ENCODE peak calls at places on chromosomes 11 and 22, in eight cellular contexts. U is DND-41; O is pancreas; D is mammary epithelial cell; N is ovary; Q is CD8-positive, alpha-beta memory T cell; L is psoas muscle; Z is GM23248. I is an unnamed sample. For H3K4me1, the result is how much of the 10 kb centered on the place peaks cover.

GRCh38 chr11:60854847-60855725 is 664 bp downstream of the PTGDR2 start:
- DNase-seq in O (no peak), L (peak), Q (no peak), Z (no peak), N (no peak), U (no peak), D (no peak), I (no peak)

GRCh38 chr22:44281706-44282637 is 30.8 kb downstream of the SHISAL1 start:
- DNase-seq in O (peak), N (no peak), D (no peak), Z (no peak), Q (no peak), L (no peak), U (no peak), I (no peak)

GRCh38 chr11:18105802-18106574 is at the start of gene SAAL1:
- DNase-seq in O (peak), Q (peak), Z (peak), U (peak), D (peak), N (peak), L (peak), I (peak)

GRCh38 chr22:40220316-40221054 is 42.8 kb downstream of the TNRC6B start:
- DNase-seq in O (no peak), Z (no peak), N (no peak), U (no peak), L (no peak), Q (no peak), D (peak), I (no peak)

GRCh38 chr11:64438986-64439771 is 80.2 kb downstream of the RPS6KA4 start:
- DNase-seq in D (peak), Q (no peak), L (no peak), O (no peak), Z (no peak), U (no peak), N (no peak), I (no peak)

GRCh38 chr11:69111578-69112247 is 44.0 kb upstream of the SMIM38 start:
- DNase-seq in D (no peak), N (no peak), L (no peak), Q (no peak), Z (no peak), U (no peak), O (no peak), I (no peak)

GRCh38 chr11:78893996-78894395 is 319.3 kb upstream of the NARS2 start:
- DNase-seq in U (no peak), Q (no peak), D (no peak), Z (no peak), L (no peak), O (no peak), N (no peak), I (no peak)

GRCh38 chr22:50641696-50642607 is 14.0 kb upstream of the ARSA start:
- DNase-seq in Z (peak), Q (no peak), D (no peak), U (no peak), O (no peak), N (peak), L (no peak), I (no peak)

GRCh38 chr22:20567993-20568417 is 60.6 kb downstream of the MED15 start:
- DNase-seq in N (no peak), O (no peak), D (no peak), U (no peak), Q (no peak), Z (peak), L (peak), I (no peak)
- H3K4me1 ChIP-seq in N (under half), O (under half), D (half or more), U (under half), Q (half or more), Z (half or more), L (under half), I (half or more)

GRCh38 chr11:121552160-121552559 is 99.4 kb upstream of the SORL1-AS1 start:
- DNase-seq in O (no peak), U (no peak), Q (no peak), D (no peak), Z (no peak), L (no peak), N (no peak), I (no peak)
- H3K27ac ChIP-seq in O (no peak), U (no peak), Q (no peak), D (no peak), Z (no peak), L (no peak), N (no peak), I (no peak)

GRCh38 chr11:75565916-75566762 is 4.1 kb downstream of the SERPINH1 start:
- DNase-seq in U (peak), Q (no peak), O (no peak), D (no peak), Z (peak), L (no peak), N (peak), I (no peak)
- H3K4me1 ChIP-seq in U (under half), Q (under half), O (under half), D (under half), Z (under half), L (under half), N (under half), I (under half)

GRCh38 chr11:57596266-57596885 is 1.1 kb upstream of the SERPING1 start:
- DNase-seq in Q (no peak), N (no peak), Z (no peak), U (no peak), O (no peak), D (no peak), L (no peak), I (no peak)

GRCh38 chr11:57597971-57598830 is 716 bp downstream of the SERPING1 start:
- DNase-seq in L (peak), Z (peak), Q (no peak), D (no peak), N (peak), O (peak), U (no peak), I (peak)

GRCh38 chr11:57598831-57599155 is 1.3 kb downstream of the SERPING1 start:
- DNase-seq in N (peak), D (no peak), O (no peak), Z (peak), L (no peak), U (no peak), Q (no peak), I (no peak)

GRCh38 chr11:57599381-57599780 is 1.9 kb downstream of the SERPING1 start:
- DNase-seq in L (no peak), U (no peak), Z (no peak), D (no peak), Q (no peak), O (no peak), N (no peak), I (no peak)

DNA sequence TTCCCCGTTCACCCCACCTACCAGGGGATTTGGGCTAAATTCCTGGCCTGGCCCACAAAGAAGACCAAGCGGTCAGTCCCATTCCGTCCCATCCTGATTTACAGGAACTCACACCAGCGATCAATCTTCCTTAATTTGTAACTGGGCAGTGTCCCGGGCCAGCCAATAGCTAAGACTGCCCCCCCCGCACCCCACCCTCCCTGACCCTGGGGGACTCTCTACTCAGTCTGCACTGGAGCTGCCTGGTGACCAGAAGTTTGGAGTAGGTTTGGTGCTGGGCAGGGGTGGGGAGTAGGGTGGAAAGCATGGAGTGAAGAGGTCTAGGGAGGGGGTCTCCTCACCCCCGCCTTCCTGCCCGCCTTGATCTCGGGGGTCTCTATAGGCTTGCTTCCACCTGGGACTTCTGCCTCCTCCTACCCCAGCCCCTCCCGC is at the start of gene SERPING1:
- DNase-seq in L (peak), O (peak), U (no peak), D (no peak), Z (peak), N (peak), Q (no peak), I (peak)
- H3K27ac ChIP-seq in L (peak), O (peak), U (no peak), D (no peak), Z (peak), N (peak), Q (no peak), I (peak)

I was measured in heart left ventricle.